ENCODE peak calls at places on chromosomes 13 and 19, in ten cellular contexts. Y is fibroblast of lung; D is breast epithelium; M is colonic mucosa; L is Peyer's patch; O is GM23338; H is naive thymus-derived CD4-positive, alpha-beta T cell; F is left ventricle myocardium inferior; S is tibial nerve; Z is AG04450. R is an unnamed sample.

GRCh38 chr13:62747629-62748028 is 1332.0 kb upstream of the PCDH20 start:
- DNase-seq in Y (no peak), D (no peak), M (no peak), L (no peak), O (no peak), H (no peak), F (no peak), S (no peak), Z (no peak), R (no peak)

GRCh38 chr19:17332677-17333581 is 1.7 kb downstream of the ANO8 start:
- DNase-seq in Y (peak), D (no peak), M (no peak), L (no peak), O (peak), H (no peak), F (no peak), S (no peak), Z (no peak), R (no peak)

GRCh38 chr19:19421326-19421725 is 15.9 kb downstream of the GATAD2A start:
- DNase-seq in Y (no peak), D (no peak), M (no peak), L (no peak), O (no peak), H (no peak), F (no peak), S (no peak), Z (no peak), R (no peak)

GRCh38 chr19:35240322-35240721 is 8.5 kb upstream of the LSR start:
- DNase-seq in Y (no peak), D (no peak), M (peak), L (no peak), O (no peak), H (peak), F (no peak), S (no peak), Z (no peak), R (no peak)

GRCh38 chr19:37413243-37414084 is 42.6 kb downstream of the ZNF527 start:
- DNase-seq in Y (peak), D (no peak), M (no peak), L (no peak), O (no peak), H (no peak), F (no peak), S (no peak), Z (no peak), R (no peak)

GRCh38 chr13:29436291-29436690 is 159.2 kb downstream of the SLC7A1 start:
- DNase-seq in Y (peak), D (no peak), M (no peak), L (no peak), O (no peak), H (no peak), F (no peak), S (no peak), Z (no peak), R (no peak)

GRCh38 chr19:47243776-47244547 is 12.4 kb upstream of the CCDC9 start:
- DNase-seq in Y (peak), D (peak), M (peak), L (peak), O (peak), H (peak), F (peak), S (peak), Z (peak), R (peak)

GRCh38 chr13:107799001-107799400 is 416.3 kb downstream of the LIG4 start:
- DNase-seq in Y (no peak), D (no peak), M (no peak), L (no peak), O (no peak), H (no peak), F (no peak), S (no peak), Z (no peak), R (no peak)

GRCh38 chr13:95540848-95541247 is 11.7 kb upstream of the CLDN10 start:
- DNase-seq in Y (no peak), D (no peak), M (no peak), L (no peak), O (peak), H (no peak), F (peak), S (no peak), Z (no peak), R (no peak)

GRCh38 chr13:64471916-64472315 is 2758.2 kb downstream of the PCDH9 start:
- DNase-seq in Y (peak), D (no peak), M (no peak), L (no peak), O (peak), H (no peak), F (no peak), S (no peak), Z (peak), R (no peak)

GRCh38 chr19:38210458-38210987 is 13.5 kb downstream of the DPF1 start:
- DNase-seq in Y (peak), D (no peak), M (peak), L (no peak), O (peak), H (no peak), F (peak), S (no peak), Z (no peak), R (no peak)

GRCh38 chr13:111898956-111899713 is 167.8 kb upstream of the SOX1 start:
- DNase-seq in Y (no peak), D (peak), M (no peak), L (no peak), O (no peak), H (no peak), F (no peak), S (no peak), Z (no peak), R (no peak)

GRCh38 chr13:113121928-113122420 is 625 bp upstream of the F10 start:
- DNase-seq in Y (no peak), D (peak), M (no peak), L (no peak), O (no peak), H (no peak), F (no peak), S (no peak), Z (no peak), R (no peak)

GRCh38 chr13:113121183-113121927 is 1.2 kb upstream of the F10 start:
- DNase-seq in Y (no peak), D (peak), M (no peak), L (no peak), O (no peak), H (no peak), F (no peak), S (no peak), Z (no peak), R (no peak)

GRCh38 chr13:113124211-113125025 is 1.8 kb downstream of the F10 start:
- DNase-seq in Y (no peak), D (peak), M (no peak), L (peak), O (no peak), H (no peak), F (no peak), S (no peak), Z (no peak), R (no peak)

GRCh38 chr13:113123226-113124150 is 889 bp downstream of the F10 start:
- DNase-seq in Y (no peak), D (peak), M (no peak), L (peak), O (peak), H (no peak), F (no peak), S (no peak), Z (no peak), R (no peak)

GRCh38 chr13:113122571-113123225 is at the start of gene F10:
- DNase-seq in Y (peak), D (peak), M (peak), L (peak), O (peak), H (no peak), F (peak), S (peak), Z (peak), R (no peak)
- H3K4me3 ChIP-seq in Y (peak), D (peak), M (no peak), L (no peak), O (no peak), H (no peak), F (peak), S (peak), Z (peak), R (no peak)

GRCh38 chr13:43044720-43045301 is 21.4 kb downstream of the DNAJC15 start:
- DNase-seq in Y (no peak), D (no peak), M (no peak), L (no peak), O (no peak), H (no peak), F (no peak), S (no peak), Z (no peak), R (no peak)
- H3K4me3 ChIP-seq in Y (no peak), D (no peak), M (no peak), L (no peak), O (no peak), H (no peak), F (no peak), S (no peak), Z (no peak), R (no peak)

DNA sequence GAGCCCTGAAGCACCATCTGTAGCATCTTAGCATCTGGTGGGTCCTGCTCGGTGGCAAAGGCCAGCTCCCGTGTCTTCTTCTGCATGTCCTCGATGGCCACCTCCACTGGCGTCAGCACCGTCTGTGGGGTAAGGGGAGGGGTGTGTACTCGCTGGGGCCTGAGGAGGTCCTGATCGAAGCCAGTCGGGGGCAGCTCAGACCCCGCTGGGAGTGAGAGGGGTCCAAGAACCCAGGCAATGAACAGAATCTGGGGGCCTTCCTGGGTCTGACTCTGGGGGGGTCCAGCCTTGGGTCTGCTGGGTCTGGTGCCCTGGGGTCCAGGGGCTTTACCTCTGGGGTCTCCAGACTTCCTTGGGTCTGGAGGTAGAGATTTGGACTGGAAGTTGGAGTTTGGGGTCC is 3.6 kb upstream of the KANK2 start:
- DNase-seq in Y (no peak), D (no peak), M (no peak), L (no peak), O (no peak), H (no peak), F (no peak), S (no peak), Z (no peak), R (no peak)
- H3K4me3 ChIP-seq in Y (no peak), D (no peak), M (no peak), L (no peak), O (no peak), H (no peak), F (no peak), S (no peak), Z (no peak), R (no peak)

DNA sequence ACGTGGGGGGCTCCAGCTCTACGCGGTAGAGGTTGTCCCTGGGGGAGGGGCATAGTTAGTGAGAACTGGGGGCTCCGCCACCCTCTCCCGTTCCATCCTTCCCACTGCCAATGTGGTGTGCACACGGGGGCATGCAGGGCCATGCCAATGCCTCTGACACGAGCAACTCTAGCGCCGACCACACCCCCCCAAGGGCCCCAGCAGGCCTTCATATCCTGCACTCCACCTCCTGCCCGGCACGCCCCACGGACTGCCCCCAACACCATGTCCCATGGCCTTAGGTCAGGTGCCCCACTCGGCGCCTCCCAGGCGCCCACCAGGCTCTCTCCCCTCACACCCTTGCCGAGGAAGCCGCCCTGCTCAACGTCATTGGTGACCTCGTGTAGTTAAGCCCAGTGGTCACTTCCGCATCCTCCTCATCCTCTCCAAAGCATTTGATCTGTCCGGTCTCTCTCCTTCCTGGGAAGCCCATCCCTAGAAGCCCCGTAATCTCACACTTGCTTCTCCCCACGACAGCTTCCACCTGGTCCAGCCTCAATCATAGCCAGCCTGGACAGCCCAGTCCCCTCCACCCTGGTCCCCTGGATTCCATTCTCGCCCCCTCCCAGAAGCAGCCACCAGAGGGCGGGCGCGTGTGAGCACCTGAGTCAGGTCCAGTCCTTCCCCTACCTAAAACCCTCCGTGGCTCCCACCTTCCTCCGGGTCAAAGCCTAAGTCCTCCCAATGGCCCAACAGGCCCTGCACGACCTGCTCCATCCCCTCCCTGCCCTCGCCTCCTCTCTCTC is 2.1 kb downstream of the SEMA6B start:
- DNase-seq in Y (no peak), D (no peak), M (no peak), L (no peak), O (peak), H (no peak), F (no peak), S (no peak), Z (no peak), R (no peak)
- H3K4me3 ChIP-seq in Y (no peak), D (no peak), M (no peak), L (no peak), O (no peak), H (no peak), F (peak), S (no peak), Z (no peak), R (no peak)

GRCh38 chr13:18996221-18996620 is 185.4 kb downstream of the TUBA3C start:
- DNase-seq in Y (no peak), D (no peak), M (no peak), L (no peak), O (no peak), H (no peak), F (no peak), S (no peak), Z (no peak), R (no peak)
- H3K4me3 ChIP-seq in Y (no peak), D (no peak), M (no peak), L (no peak), O (no peak), H (no peak), F (no peak), S (no peak), Z (no peak), R (no peak)

R was measured in iPS DF 6.9.